ENCODE peak calls at places on chromosomes 13 and 19, in eight cellular contexts. O, S, E, A, V, P, M and D are unnamed samples.

GRCh38 chr19:15469513-15470297 is 5.4 kb upstream of the RASAL3 start:
- DNase-seq in O (no peak), S (peak), E (no peak), A (no peak), V (no peak), P (peak), M (peak), D (no peak)

GRCh38 chr13:99289265-99289664 is 17.9 kb downstream of the GPR183 start:
- DNase-seq in O (no peak), S (no peak), E (no peak), A (no peak), V (no peak), P (no peak), M (no peak), D (no peak)

GRCh38 chr19:53388904-53389303 is 6.0 kb upstream of the ZNF765 start:
- DNase-seq in O (no peak), S (no peak), E (no peak), A (no peak), V (no peak), P (no peak), M (no peak), D (no peak)

GRCh38 chr19:15570420-15570819 is 44.6 kb upstream of the CYP4F8 start:
- DNase-seq in O (no peak), S (no peak), E (no peak), A (no peak), V (no peak), P (no peak), M (no peak), D (no peak)

GRCh38 chr13:73718248-73718647 is 416.0 kb downstream of the KLF12 start:
- DNase-seq in O (no peak), S (no peak), E (no peak), A (no peak), V (no peak), P (no peak), M (no peak), D (no peak)

GRCh38 chr13:31699650-31700049 is 39.7 kb upstream of the RXFP2 start:
- DNase-seq in O (no peak), S (peak), E (no peak), A (no peak), V (no peak), P (no peak), M (no peak), D (no peak)

GRCh38 chr19:1825909-1826556 is 14.0 kb upstream of the ATP8B3 start:
- DNase-seq in O (peak), S (peak), E (peak), A (peak), V (peak), P (peak), M (peak), D (no peak)

GRCh38 chr13:111165189-111165588 is 50.1 kb downstream of the ARHGEF7 start:
- DNase-seq in O (no peak), S (no peak), E (no peak), A (no peak), V (no peak), P (no peak), M (no peak), D (no peak)

GRCh38 chr19:2478756-2479555 is 3.0 kb downstream of the GADD45B start:
- DNase-seq in O (peak), S (peak), E (peak), A (peak), V (peak), P (peak), M (peak), D (peak)

GRCh38 chr19:342128-342455 is 2.5 kb downstream of the MIER2 start:
- DNase-seq in O (no peak), S (no peak), E (no peak), A (no peak), V (no peak), P (no peak), M (no peak), D (no peak)

GRCh38 chr13:46936525-46936924 is 39.7 kb upstream of the HTR2A start:
- DNase-seq in O (no peak), S (no peak), E (no peak), A (no peak), V (no peak), P (no peak), M (no peak), D (no peak)

GRCh38 chr19:47255947-47256687 is at the start of gene CCDC9:
- DNase-seq in O (peak), S (peak), E (peak), A (peak), V (peak), P (peak), M (peak), D (peak)

GRCh38 chr19:19439083-19439482 is 33.6 kb downstream of the GATAD2A start:
- DNase-seq in O (no peak), S (no peak), E (no peak), A (no peak), V (no peak), P (no peak), M (no peak), D (no peak)

GRCh38 chr13:40547545-40548322 is 118.7 kb downstream of the FOXO1 start:
- DNase-seq in O (no peak), S (no peak), E (no peak), A (no peak), V (no peak), P (no peak), M (no peak), D (no peak)

GRCh38 chr19:58562126-58563033 is 4.0 kb upstream of the UBE2M start:
- DNase-seq in O (peak), S (peak), E (no peak), A (no peak), V (peak), P (peak), M (peak), D (peak)

GRCh38 chr13:21100994-21101757 is 39.8 kb upstream of the LATS2 start:
- DNase-seq in O (no peak), S (no peak), E (no peak), A (no peak), V (no peak), P (no peak), M (no peak), D (no peak)

GRCh38 chr13:99022953-99023352 is 45.1 kb upstream of the DOCK9 start:
- DNase-seq in O (no peak), S (peak), E (no peak), A (no peak), V (no peak), P (no peak), M (no peak), D (no peak)

GRCh38 chr13:93226623-93227279 is at the start of gene GPC6:
- DNase-seq in O (peak), S (peak), E (peak), A (no peak), V (peak), P (peak), M (no peak), D (peak)

GRCh38 chr19:19866599-19867248 is 1.0 kb downstream of the ZNF253 start:
- DNase-seq in O (no peak), S (peak), E (no peak), A (no peak), V (peak), P (peak), M (peak), D (no peak)

GRCh38 chr13:71760226-71760591 is 106.8 kb downstream of the DACH1 start:
- DNase-seq in O (no peak), S (no peak), E (no peak), A (no peak), V (no peak), P (no peak), M (no peak), D (no peak)

GRCh38 chr19:12833747-12834417 is 497 bp downstream of the RTBDN start:
- DNase-seq in O (no peak), S (peak), E (no peak), A (no peak), V (no peak), P (peak), M (no peak), D (no peak)

GRCh38 chr13:41637578-41637977 is 180.2 kb downstream of the RGCC start:
- DNase-seq in O (no peak), S (no peak), E (no peak), A (no peak), V (peak), P (no peak), M (no peak), D (no peak)

GRCh38 chr19:41837981-41838708 is 6.3 kb downstream of the LYPD4 start:
- DNase-seq in O (no peak), S (no peak), E (no peak), A (no peak), V (no peak), P (no peak), M (no peak), D (no peak)

GRCh38 chr19:44890366-44891015 is 563 bp upstream of the TOMM40 start:
- DNase-seq in O (peak), S (peak), E (peak), A (peak), V (peak), P (peak), M (peak), D (no peak)

GRCh38 chr13:57633141-57633949 is 1.8 kb downstream of the PCDH17 start:
- DNase-seq in O (peak), S (peak), E (no peak), A (no peak), V (no peak), P (no peak), M (peak), D (peak)

GRCh38 chr13:94620286-94620896 is 18.7 kb downstream of the GPR180 start:
- DNase-seq in O (no peak), S (peak), E (no peak), A (no peak), V (peak), P (peak), M (no peak), D (no peak)

GRCh38 chr13:83221813-83222241 is 660.4 kb downstream of the SLITRK1 start:
- DNase-seq in O (no peak), S (peak), E (no peak), A (no peak), V (peak), P (no peak), M (no peak), D (no peak)

GRCh38 chr19:46124638-46125115 is at the start of gene IGFL3:
- DNase-seq in O (no peak), S (no peak), E (no peak), A (no peak), V (peak), P (no peak), M (no peak), D (no peak)

GRCh38 chr19:49749055-49749716 is 13.9 kb downstream of the TSKS start:
- DNase-seq in O (no peak), S (peak), E (no peak), A (no peak), V (no peak), P (no peak), M (no peak), D (no peak)

DNA sequence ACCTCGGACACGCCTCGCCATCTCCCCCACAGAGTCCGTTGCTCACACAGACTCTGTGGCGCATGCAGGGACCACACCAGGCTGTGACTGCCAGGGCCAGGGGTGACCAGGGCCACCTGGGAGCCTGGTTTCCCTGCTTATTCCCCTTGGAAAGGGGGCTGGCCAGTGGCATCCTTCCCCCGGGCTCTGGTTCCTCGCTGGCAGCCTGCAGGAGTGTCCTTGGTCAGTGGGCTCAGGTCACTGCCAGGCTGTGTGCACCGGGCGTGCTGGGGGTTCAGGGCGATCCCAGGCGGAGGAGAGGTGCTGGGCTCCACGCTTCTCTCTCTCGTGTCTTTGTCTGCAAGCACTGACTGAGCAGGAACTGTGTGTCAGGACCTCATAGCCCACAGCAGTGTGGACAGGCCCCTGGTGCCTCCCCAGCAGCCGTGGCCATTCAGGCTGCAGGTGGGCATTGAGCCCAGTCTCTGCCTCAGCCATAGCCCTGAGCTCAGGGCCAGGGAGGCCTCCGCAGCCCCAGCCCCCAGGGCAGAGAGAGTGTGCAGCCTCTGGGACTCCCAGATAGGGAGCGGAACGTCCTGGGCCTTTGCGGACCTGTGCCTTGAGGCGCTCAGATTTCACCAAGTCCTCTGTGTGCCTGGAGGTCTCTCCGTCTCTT is 6.5 kb downstream of the PIAS4 start:
- DNase-seq in O (no peak), S (no peak), E (no peak), A (no peak), V (no peak), P (no peak), M (no peak), D (peak)
- H3K4me3 ChIP-seq in O (no peak), S (no peak), E (peak), A (peak), V (no peak), P (no peak), M (no peak), D (no peak)

DNA sequence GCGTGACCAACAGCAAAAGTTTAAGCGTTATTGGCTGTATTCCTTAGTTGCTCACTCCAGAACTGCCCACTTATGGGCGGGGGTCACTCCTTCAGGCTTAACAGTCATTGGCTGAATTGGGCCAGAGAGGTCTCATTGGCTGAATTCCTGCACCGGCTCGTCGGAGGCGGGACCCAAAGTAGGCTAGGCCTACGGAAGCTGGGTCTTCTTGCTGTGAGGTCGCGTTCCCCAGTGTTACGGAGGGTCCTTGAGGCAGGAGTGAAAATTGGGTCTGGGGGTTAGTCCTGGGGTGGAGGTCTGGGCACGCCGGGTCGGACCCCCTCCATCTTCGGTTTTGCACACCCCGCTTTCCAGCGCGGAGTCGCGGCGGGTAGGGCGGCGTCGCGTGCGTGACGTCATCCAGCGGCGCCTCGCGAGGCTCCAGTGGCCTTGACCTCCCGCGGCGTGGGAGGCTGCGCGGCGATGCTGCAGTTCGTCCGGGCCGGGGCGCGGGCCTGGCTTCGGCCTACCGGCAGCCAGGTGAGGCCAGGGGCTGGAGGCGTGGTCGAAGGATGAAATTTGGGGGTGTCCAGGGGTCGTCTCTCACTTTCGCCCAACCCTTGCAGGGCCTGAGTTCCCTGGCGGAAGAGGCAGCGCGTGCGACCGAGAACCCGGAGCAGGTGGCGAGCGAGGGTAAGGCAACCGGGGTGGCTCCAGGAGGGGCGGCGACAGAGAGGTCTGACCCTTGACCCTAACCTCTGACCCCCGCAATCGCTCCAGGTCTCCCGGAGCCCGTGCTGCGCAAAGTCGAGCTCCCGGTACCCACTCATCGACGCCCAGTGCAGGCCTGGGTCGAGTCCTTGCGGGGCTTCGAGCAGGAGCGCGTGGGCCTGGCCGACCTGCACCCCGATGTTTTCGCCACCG is at the start of gene MRPL4:
- DNase-seq in O (peak), S (peak), E (peak), A (peak), V (peak), P (peak), M (peak), D (peak)
- TF ChIP-seq CTCF in O (no peak), S (no peak), E (no peak), A (no peak), V (no peak), P (no peak), M (no peak), D (no peak)

DNA sequence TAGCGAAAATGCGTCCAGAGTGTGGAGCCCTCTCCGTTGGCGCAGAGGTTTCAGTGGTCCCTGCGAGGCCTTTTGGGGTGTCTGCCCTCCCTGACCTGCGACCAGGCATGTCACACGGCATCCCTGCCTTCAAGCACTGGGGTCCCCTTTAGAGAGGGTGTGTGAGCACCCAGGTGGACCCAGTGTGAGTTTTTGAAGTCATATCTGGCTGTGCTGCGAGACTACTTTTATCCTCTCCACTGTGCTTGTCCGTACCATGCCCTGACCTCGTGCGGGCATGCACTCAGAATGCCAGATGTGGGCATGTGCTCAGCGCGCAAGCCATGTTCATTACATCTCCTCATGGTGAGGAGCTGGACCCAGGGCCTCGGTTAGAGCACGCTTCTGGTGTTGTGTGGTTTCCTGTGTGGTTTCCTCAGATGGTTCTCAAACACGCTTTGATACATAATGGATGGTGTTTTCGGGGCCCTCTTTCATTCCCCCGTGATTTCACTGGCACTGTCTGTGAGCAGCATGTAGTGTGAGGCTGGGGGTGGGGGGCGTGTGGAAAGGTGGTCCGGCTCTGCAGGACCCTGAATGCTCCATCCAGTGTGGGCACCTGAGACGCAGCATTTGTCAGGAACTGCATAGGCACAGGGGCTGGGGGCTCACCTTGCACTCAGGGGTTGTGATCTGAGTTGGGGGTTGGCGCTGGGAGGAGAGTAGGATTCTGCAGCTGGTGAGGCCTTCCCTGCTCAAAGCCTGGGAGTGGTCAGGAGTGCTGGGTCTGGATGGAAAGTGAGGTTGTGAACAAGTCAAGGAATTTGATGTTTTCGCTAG is 2.3 kb downstream of the TFDP1 start:
- DNase-seq in O (peak), S (no peak), E (no peak), A (no peak), V (no peak), P (no peak), M (peak), D (peak)
- H3K4me3 ChIP-seq in O (no peak), S (no peak), E (no peak), A (no peak), V (no peak), P (no peak), M (peak), D (no peak)

GRCh38 chr19:18173572-18174294 is at the start of gene IFI30:
- DNase-seq in O (peak), S (peak), E (peak), A (peak), V (no peak), P (peak), M (peak), D (peak)
- TF ChIP-seq CTCF in O (no peak), S (no peak), E (no peak), A (no peak), V (no peak), P (no peak), M (no peak), D (no peak)

GRCh38 chr19:29685326-29685725 is 20.1 kb downstream of the PLEKHF1 start:
- DNase-seq in O (no peak), S (peak), E (no peak), A (no peak), V (peak), P (no peak), M (peak), D (no peak)

GRCh38 chr19:29690842-29691241 is 24.2 kb downstream of the C19orf12 start:
- DNase-seq in O (no peak), S (peak), E (no peak), A (no peak), V (peak), P (peak), M (peak), D (no peak)

GRCh38 chr19:29687244-29687896 is 22.1 kb downstream of the PLEKHF1 start:
- DNase-seq in O (peak), S (peak), E (peak), A (no peak), V (peak), P (peak), M (peak), D (no peak)

GRCh38 chr19:29686285-29686805 is 21.1 kb downstream of the PLEKHF1 start:
- DNase-seq in O (no peak), S (no peak), E (no peak), A (no peak), V (no peak), P (no peak), M (peak), D (no peak)

DNA sequence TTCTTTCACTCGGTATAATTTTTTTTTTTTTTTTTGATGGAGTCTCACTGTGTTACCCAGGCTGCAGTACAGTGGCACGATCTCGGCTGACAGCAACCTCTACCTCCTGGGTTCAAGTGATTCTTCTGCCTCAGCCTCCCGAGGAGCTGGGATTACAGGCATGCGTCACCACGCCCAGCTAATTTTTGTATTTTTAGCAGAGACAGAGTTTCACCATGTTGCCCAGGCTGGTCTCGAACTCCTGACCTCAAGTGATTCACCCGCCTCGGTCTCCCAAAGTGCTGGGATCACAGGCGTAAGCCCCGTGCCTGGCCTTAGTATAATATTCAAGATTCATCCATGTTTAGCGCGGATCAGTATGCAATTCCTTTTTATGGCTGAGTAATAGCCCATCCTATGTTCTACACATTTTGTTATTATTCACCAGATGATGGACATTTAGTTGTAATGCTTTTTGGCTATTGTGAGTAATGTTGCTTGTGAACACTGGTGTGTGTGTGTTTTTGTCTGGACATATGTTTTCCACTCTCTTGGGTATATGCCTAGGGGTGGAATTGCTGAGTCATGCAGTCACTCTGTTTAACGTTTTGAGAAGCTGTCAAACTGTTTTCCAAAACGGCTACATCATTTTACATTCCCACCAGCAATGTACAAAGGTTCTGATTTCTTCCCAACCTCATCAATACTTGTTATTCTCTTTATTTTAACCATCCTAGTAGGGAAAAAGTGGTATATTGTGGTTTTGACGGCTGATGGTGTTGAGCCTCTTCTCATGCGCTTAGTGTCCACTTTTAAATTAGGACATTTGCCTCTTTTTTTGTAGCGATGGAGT is 22.9 kb downstream of the PLEKHF1 start:
- DNase-seq in O (no peak), S (peak), E (no peak), A (no peak), V (peak), P (no peak), M (no peak), D (no peak)
- H3K4me3 ChIP-seq in O (no peak), S (no peak), E (no peak), A (no peak), V (no peak), P (no peak), M (no peak), D (no peak)

GRCh38 chr13:44437356-44438233 is 64.0 kb downstream of the SERP2 start:
- DNase-seq in O (no peak), S (peak), E (no peak), A (no peak), V (peak), P (peak), M (no peak), D (no peak)
- TF ChIP-seq CTCF in O (peak), S (peak), E (peak), A (peak), V (peak), P (peak), M (peak), D (peak)

GRCh38 chr13:112893570-112894422 is 75.2 kb upstream of the MCF2L start:
- DNase-seq in O (no peak), S (peak), E (no peak), A (no peak), V (no peak), P (peak), M (peak), D (peak)
- H3K4me3 ChIP-seq in O (peak), S (peak), E (peak), A (peak), V (no peak), P (peak), M (peak), D (peak)